ENCODE peak calls at places on chromosome 18, in nine cellular contexts. A, S, B, E, X, L, C, U and D are unnamed samples.

GRCh38 chr18:7381307-7381706 is 150.4 kb downstream of the LRRC30 start:
- DNase-seq in S (no peak), C (no peak), B (no peak), X (no peak), E (no peak), L (no peak), U (no peak), A (no peak), D (no peak)

GRCh38 chr18:58402247-58402646 is 226.6 kb downstream of the ALPK2 start:
- DNase-seq in C (no peak), E (no peak), A (no peak), L (no peak), S (no peak), B (peak; percentile 25), X (peak; percentile 23), U (no peak), D (no peak)

GRCh38 chr18:62037012-62037742 is 144.4 kb upstream of the RNF152 start:
- DNase-seq in C (no peak), A (no peak), L (peak; percentile 5), E (no peak), S (no peak), B (no peak), X (no peak), U (no peak), D (no peak)

GRCh38 chr18:79402977-79403722 is 7.4 kb downstream of the NFATC1 start:
- DNase-seq in X (peak; percentile 36), E (peak; percentile 61), A (no peak), C (no peak), L (peak; percentile 86), S (no peak), B (no peak), U (peak; percentile 91), D (no peak)

GRCh38 chr18:74722237-74722636 is 124.6 kb downstream of the ZNF407 start:
- DNase-seq in A (peak; percentile 49), S (no peak), B (no peak), U (no peak), L (peak; percentile 62), E (no peak), C (no peak), X (no peak), D (no peak)

GRCh38 chr18:7898181-7898580 is 331.1 kb downstream of the PTPRM start:
- DNase-seq in S (no peak), E (no peak), A (no peak), U (no peak), L (no peak), B (no peak), C (no peak), X (no peak), D (peak; percentile 8)

GRCh38 chr18:52319423-52319822 is 20.6 kb upstream of the DCC start:
- DNase-seq in L (peak; percentile 9), U (no peak), A (no peak), E (no peak), X (no peak), C (no peak), B (no peak), S (no peak), D (no peak)

GRCh38 chr18:9996104-9996503 is 82.3 kb downstream of the VAPA start:
- DNase-seq in E (no peak), S (no peak), B (no peak), X (no peak), L (no peak), U (no peak), A (peak; percentile 49), C (no peak), D (peak; percentile 22)

GRCh38 chr18:75314117-75314516 is 103.5 kb downstream of the TSHZ1 start:
- DNase-seq in B (no peak), A (no peak), C (no peak), L (no peak), S (no peak), E (no peak), U (no peak), X (no peak), D (no peak)

GRCh38 chr18:3932285-3932684 is 482.3 kb downstream of the TGIF1 start:
- DNase-seq in E (no peak), S (no peak), B (no peak), L (no peak), C (no peak), U (no peak), X (no peak), A (no peak), D (no peak)

GRCh38 chr18:44502790-44503189 is 177.9 kb upstream of the SETBP1 start:
- DNase-seq in E (no peak), U (no peak), C (no peak), S (no peak), B (no peak), L (no peak), A (no peak), X (no peak), D (no peak)

GRCh38 chr18:23641937-23642666 is 20.6 kb downstream of the ANKRD29 start:
- DNase-seq in A (no peak), X (no peak), L (no peak), C (no peak), B (no peak), E (no peak), U (no peak), S (no peak), D (no peak)

GRCh38 chr18:12838178-12838634 is 45.8 kb downstream of the PTPN2 start:
- DNase-seq in C (no peak), A (peak; percentile 90), X (no peak), S (peak; percentile 65), B (no peak), L (peak; percentile 93), U (no peak), E (peak; percentile 60), D (peak; percentile 88)

GRCh38 chr18:48599391-48599790 is 60.6 kb downstream of the CTIF start:
- DNase-seq in E (no peak), B (no peak), L (no peak), C (no peak), A (peak; percentile 55), S (no peak), X (no peak), U (no peak), D (no peak)

DNA sequence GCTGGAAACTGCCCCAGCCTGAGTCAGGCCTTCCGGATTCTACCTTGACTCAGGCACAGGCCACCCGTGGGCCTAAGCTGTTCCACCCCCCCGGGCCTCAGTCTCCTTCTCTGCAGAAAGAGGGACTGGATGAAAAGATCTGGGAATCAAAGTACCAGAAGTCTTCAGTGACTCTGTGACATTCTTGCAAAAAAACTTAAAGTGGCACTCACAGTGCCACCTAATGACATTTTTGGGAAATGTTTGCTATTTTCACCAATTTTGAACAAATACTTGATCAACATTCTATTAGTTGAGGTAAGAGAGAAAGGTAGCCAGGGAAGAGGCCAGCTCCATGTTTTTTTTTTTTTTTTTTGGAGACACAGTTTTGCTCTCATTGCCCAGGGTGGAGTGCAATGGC is 48.3 kb upstream of the ACAA2 start:
- DNase-seq in C (no peak), U (no peak), X (no peak), E (no peak), S (no peak), L (peak; percentile 24), B (no peak), A (no peak), D (no peak)
- H3K27ac ChIP-seq in C (no peak overlapping the region), U (no peak overlapping the region), X (no peak overlapping the region), E (peak overlapping the region; percentile 87), S (no peak overlapping the region), L (no peak overlapping the region), B (no peak overlapping the region), A (no peak overlapping the region), D (no peak overlapping the region)

GRCh38 chr18:32018331-32019250 is at the start of gene RNF125:
- DNase-seq in L (peak; percentile 84), X (no peak), C (peak; percentile 39), S (peak; percentile 39), B (peak; percentile 89), A (peak; percentile 68), U (peak; percentile 97), E (peak; percentile 84), D (peak; percentile 71)

GRCh38 chr18:32021756-32022564 is 3.3 kb downstream of the RNF125 start:
- DNase-seq in E (no peak), B (no peak), S (no peak), X (no peak), C (no peak), L (no peak), U (no peak), A (no peak), D (no peak)

GRCh38 chr18:32019251-32019943 is 772 bp downstream of the RNF125 start:
- DNase-seq in U (peak; percentile 90), E (peak; percentile 49), C (no peak), X (no peak), B (peak; percentile 49), S (peak; percentile 16), A (no peak), L (peak; percentile 42), D (peak; percentile 41)
- H3K27ac ChIP-seq in U (peak overlapping the region; percentile 84), E (peak overlapping the region; percentile 88), C (peak overlapping the region; percentile 88), X (peak overlapping the region; percentile 95), B (no peak overlapping the region), S (peak overlapping the region; percentile 77), A (no peak overlapping the region), L (no peak overlapping the region), D (no peak overlapping the region)

GRCh38 chr18:6366776-6367175 is 47.9 kb downstream of the L3MBTL4 start:
- DNase-seq in X (no peak), L (no peak), C (no peak), A (no peak), B (peak; percentile 52), U (no peak), E (no peak), S (no peak), D (no peak)

GRCh38 chr18:6367208-6367607 is 47.5 kb downstream of the L3MBTL4 start:
- DNase-seq in A (no peak), S (no peak), L (no peak), E (no peak), C (no peak), B (no peak), X (no peak), U (no peak), D (no peak)

GRCh38 chr18:6362559-6363129 is 52.1 kb downstream of the L3MBTL4 start:
- DNase-seq in A (no peak), L (no peak), S (no peak), E (no peak), B (no peak), C (no peak), X (no peak), U (no peak), D (no peak)

GRCh38 chr18:6365385-6365784 is 49.3 kb downstream of the L3MBTL4 start:
- DNase-seq in S (no peak), L (no peak), B (no peak), E (no peak), X (no peak), A (no peak), U (no peak), C (no peak), D (no peak)

DNA sequence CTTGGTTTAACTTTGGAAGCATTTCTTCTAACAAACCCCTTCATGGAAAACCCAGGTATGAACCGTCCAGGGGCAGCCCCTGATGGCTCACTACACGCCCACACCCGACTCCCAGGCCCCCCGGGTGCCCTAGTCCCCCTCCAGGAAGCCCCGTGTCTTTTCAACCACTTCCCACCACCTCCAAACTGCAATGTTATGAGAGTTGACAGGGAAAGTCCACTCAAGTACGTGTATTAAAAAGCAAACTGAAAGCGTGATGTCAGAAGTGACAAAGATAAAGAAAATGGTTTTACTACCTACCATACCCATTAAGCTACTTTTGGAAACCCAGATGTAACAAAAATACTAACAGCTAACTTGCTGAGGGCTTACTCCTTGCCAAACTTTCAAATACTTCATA is 51.5 kb downstream of the L3MBTL4 start:
- DNase-seq in B (no peak), A (no peak), L (no peak), E (no peak), X (no peak), S (no peak), C (no peak), U (no peak), D (no peak)
- H3K27ac ChIP-seq in B (no peak overlapping the region), A (no peak overlapping the region), L (no peak overlapping the region), E (no peak overlapping the region), X (no peak overlapping the region), S (no peak overlapping the region), C (no peak overlapping the region), U (no peak overlapping the region), D (no peak overlapping the region)

GRCh38 chr18:39751926-39752325 is 2186.3 kb upstream of the CELF4 start:
- DNase-seq in L (no peak), X (no peak), C (no peak), U (no peak), S (no peak), B (no peak), A (no peak), E (no peak), D (no peak)
- H3K27ac ChIP-seq in L (no peak overlapping the region), X (no peak overlapping the region), C (no peak overlapping the region), U (no peak overlapping the region), S (no peak overlapping the region), B (no peak overlapping the region), A (no peak overlapping the region), E (no peak overlapping the region), D (no peak overlapping the region)